ENCODE peak calls at places on chromosomes 16 and 17, in five cellular contexts. O is EL; K is omental fat pad; M is activated CD4-positive, CD25-positive, alpha-beta regulatory T cell; S is left cardiac atrium. J is an unnamed sample.

GRCh38 chr16:11190585-11191565 is 65.1 kb downstream of the SOCS1 start:
- DNase-seq in O (peak; percentile 20), K (no peak), M (no peak), S (no peak), J (no peak)

GRCh38 chr16:49407873-49408565 is 34.4 kb downstream of the C16orf78 start:
- DNase-seq in O (peak; percentile 66), K (peak; percentile 64), M (peak; percentile 12), S (peak; percentile 89), J (peak; percentile 57)

GRCh38 chr17:73773702-73774101 is 129.5 kb upstream of the SDK2 start:
- DNase-seq in O (no peak), K (no peak), M (no peak), S (no peak), J (no peak)

GRCh38 chr16:31105677-31106213 is 2.4 kb upstream of the BCKDK start:
- DNase-seq in O (peak; percentile 67), K (peak; percentile 92), M (peak; percentile 49), S (peak; percentile 89), J (peak; percentile 53)

GRCh38 chr17:78962345-78962983 is 17.3 kb downstream of the LGALS3BP start:
- DNase-seq in O (peak; percentile 85), K (no peak), M (no peak), S (no peak), J (no peak)

GRCh38 chr16:53872248-53873221 is 168.6 kb downstream of the FTO start:
- DNase-seq in O (peak; percentile 82), K (no peak), M (no peak), S (no peak), J (no peak)

GRCh38 chr16:46607529-46607928 is 13.7 kb downstream of the SHCBP1 start:
- DNase-seq in O (peak; percentile 54), K (no peak), M (no peak), S (no peak), J (no peak)

GRCh38 chr17:83075270-83075880 is 4.0 kb upstream of the METRNL start:
- DNase-seq in O (no peak), K (no peak), M (no peak), S (no peak), J (no peak)

GRCh38 chr17:35117984-35118383 is 1.7 kb downstream of the RAD51D start:
- DNase-seq in O (peak; percentile 31), K (no peak), M (no peak), S (no peak), J (no peak)

GRCh38 chr17:49359990-49360795 is 1.9 kb downstream of the ZNF652 start:
- DNase-seq in O (no peak), K (no peak), M (no peak), S (no peak), J (no peak)

GRCh38 chr16:30185141-30185682 is 1.8 kb downstream of the CORO1A start:
- DNase-seq in O (no peak), K (no peak), M (no peak), S (peak; percentile 29), J (no peak)

GRCh38 chr17:29005936-29006438 is at the start of gene SEZ6:
- DNase-seq in O (peak; percentile 62), K (peak; percentile 30), M (peak; percentile 9), S (peak; percentile 78), J (no peak)

GRCh38 chr16:81551821-81552304 is 107.3 kb downstream of the CMIP start:
- DNase-seq in O (no peak), K (no peak), M (no peak), S (peak; percentile 73), J (no peak)

GRCh38 chr16:1871974-1872635 is at the start of gene MEIOB:
- DNase-seq in O (peak; percentile 10), K (peak; percentile 30), M (no peak), S (peak; percentile 34), J (no peak)

GRCh38 chr17:38861399-38861843 is 7.9 kb upstream of the RPL23 start:
- DNase-seq in O (peak; percentile 55), K (no peak), M (no peak), S (no peak), J (no peak)

GRCh38 chr17:50364715-50365114 is 8.3 kb downstream of the MRPL27 start:
- DNase-seq in O (peak; percentile 79), K (no peak), M (no peak), S (no peak), J (no peak)

GRCh38 chr17:77959216-77959925 is 868 bp downstream of the TNRC6C start:
- DNase-seq in O (peak; percentile 22), K (no peak), M (peak; percentile 25), S (peak; percentile 28), J (no peak)

GRCh38 chr17:27499451-27500265 is 43.4 kb downstream of the KSR1 start:
- DNase-seq in O (no peak), K (no peak), M (no peak), S (no peak), J (no peak)

GRCh38 chr17:27846042-27846655 is 45.8 kb upstream of the NOS2 start:
- DNase-seq in O (no peak), K (no peak), M (no peak), S (no peak), J (no peak)

GRCh38 chr17:78822552-78822951 is 18.1 kb downstream of the USP36 start:
- DNase-seq in O (peak; percentile 100), K (no peak), M (no peak), S (no peak), J (no peak)

GRCh38 chr17:79970576-79971068 is 65.0 kb downstream of the TBC1D16 start:
- DNase-seq in O (peak; percentile 19), K (no peak), M (no peak), S (peak; percentile 22), J (no peak)

GRCh38 chr17:48588074-48588415 is 2.0 kb downstream of the HOXB3 start:
- DNase-seq in O (no peak), K (no peak), M (no peak), S (no peak), J (no peak)

GRCh38 chr16:4748682-4749411 is 14.5 kb downstream of the DNAAF8 start:
- DNase-seq in O (no peak), K (no peak), M (no peak), S (no peak), J (no peak)

GRCh38 chr16:11719171-11719570 is 23.5 kb downstream of the TXNDC11 start:
- DNase-seq in O (no peak), K (no peak), M (no peak), S (no peak), J (no peak)

GRCh38 chr16:2854700-2855309 is 3.2 kb downstream of the PRSS22 start:
- DNase-seq in O (no peak), K (no peak), M (no peak), S (no peak), J (no peak)

GRCh38 chr16:88939814-88940195 is 37.2 kb downstream of the CBFA2T3 start:
- DNase-seq in O (no peak), K (no peak), M (no peak), S (peak; percentile 73), J (no peak)

GRCh38 chr17:7263071-7263800 is 958 bp upstream of the CLDN7 start:
- DNase-seq in O (no peak), K (no peak), M (no peak), S (no peak), J (no peak)

GRCh38 chr16:86466695-86467406 is 43.5 kb upstream of the FOXF1 start:
- DNase-seq in O (no peak), K (no peak), M (no peak), S (no peak), J (no peak)

GRCh38 chr17:74340470-74341023 is 14.5 kb downstream of the KIF19 start:
- DNase-seq in O (no peak), K (no peak), M (no peak), S (no peak), J (no peak)

GRCh38 chr16:87850009-87851006 is 19.0 kb downstream of the SLC7A5 start:
- DNase-seq in O (peak; percentile 50), K (peak; percentile 46), M (peak; percentile 69), S (no peak), J (no peak)

GRCh38 chr16:2176047-2176446 is 20.4 kb downstream of the CASKIN1 start:
- DNase-seq in O (no peak), K (no peak), M (no peak), S (no peak), J (no peak)

GRCh38 chr17:72725432-72726068 is 366.9 kb downstream of the SLC39A11 start:
- DNase-seq in O (peak; percentile 64), K (no peak), M (no peak), S (peak; percentile 52), J (no peak)

GRCh38 chr17:38701504-38702165 is 3.4 kb upstream of the MLLT6 start:
- DNase-seq in O (peak; percentile 56), K (no peak), M (peak; percentile 59), S (no peak), J (no peak)

GRCh38 chr17:56087199-56087598 is 66.1 kb upstream of the ANKFN1 start:
- DNase-seq in O (no peak), K (no peak), M (no peak), S (no peak), J (no peak)

GRCh38 chr17:77186141-77186604 is 45.4 kb downstream of the SEC14L1 start:
- DNase-seq in O (no peak), K (no peak), M (no peak), S (peak; percentile 30), J (no peak)

GRCh38 chr17:73166731-73167581 is 2.1 kb downstream of the SSTR2 start:
- DNase-seq in O (no peak), K (no peak), M (no peak), S (no peak), J (no peak)

J was measured in thoracic aorta.